ENCODE peak calls at places on chromosomes 7 and 10, in eight cellular contexts. B is SK-MEL-5; J is stimulated activated CD8-positive, alpha-beta memory T cell treated with anti-CD3 and anti-CD28 coated beads, Interleukin-2, amount 100 ng/mL, for 1 hour; A is AG09309; Y is PC-3; T is myocyte; H is C1 segment of cervical spinal cord; Z is endothelial cell. I is an unnamed sample.

GRCh38 chr10:122172311-122173008 is 98.6 kb upstream of the BTBD16 start:
- DNase-seq in B (no peak), J (no peak), A (no peak), Y (no peak), T (no peak), H (no peak), Z (peak), I (no peak)

GRCh38 chr7:143052041-143052440 is at the start of gene OR6V1:
- DNase-seq in B (no peak), J (no peak), A (no peak), Y (no peak), T (no peak), H (no peak), Z (no peak), I (no peak)

GRCh38 chr7:27921081-27921836 is 181.3 kb downstream of the TAX1BP1 start:
- DNase-seq in B (peak), J (no peak), A (peak), Y (peak), T (peak), H (peak), Z (peak), I (peak)

GRCh38 chr10:84948644-84949043 is 620.3 kb downstream of the CCSER2 start:
- DNase-seq in B (no peak), J (no peak), A (no peak), Y (no peak), T (no peak), H (no peak), Z (no peak), I (no peak)

GRCh38 chr7:44735403-44736165 is 13.1 kb upstream of the ZMIZ2 start:
- DNase-seq in B (peak), J (no peak), A (peak), Y (peak), T (peak), H (no peak), Z (no peak), I (no peak)

GRCh38 chr10:86940677-86941076 is 16.7 kb downstream of the MMRN2 start:
- DNase-seq in B (no peak), J (no peak), A (no peak), Y (no peak), T (no peak), H (no peak), Z (no peak), I (no peak)

GRCh38 chr10:75351637-75352036 is 49.9 kb downstream of the ZNF503 start:
- DNase-seq in B (no peak), J (no peak), A (no peak), Y (no peak), T (no peak), H (no peak), Z (no peak), I (no peak)

GRCh38 chr10:43141421-43141820 is 3.2 kb downstream of the CSGALNACT2 start:
- DNase-seq in B (no peak), J (no peak), A (no peak), Y (no peak), T (peak), H (no peak), Z (no peak), I (no peak)

GRCh38 chr10:60236869-60237524 is 152.7 kb downstream of the ANK3 start:
- DNase-seq in B (peak), J (no peak), A (peak), Y (no peak), T (peak), H (peak), Z (no peak), I (peak)

GRCh38 chr10:28496481-28496961 is 36.4 kb upstream of the WAC start:
- DNase-seq in B (no peak), J (no peak), A (no peak), Y (peak), T (peak), H (no peak), Z (no peak), I (no peak)

GRCh38 chr10:33703897-33704825 is 369.7 kb upstream of the NRP1 start:
- DNase-seq in B (no peak), J (no peak), A (peak), Y (peak), T (no peak), H (no peak), Z (no peak), I (no peak)

GRCh38 chr10:78617633-78618032 is 451.1 kb upstream of the ZMIZ1 start:
- DNase-seq in B (no peak), J (no peak), A (no peak), Y (no peak), T (no peak), H (no peak), Z (no peak), I (peak)

GRCh38 chr7:144936314-144936713 is 100.5 kb upstream of the TPK1 start:
- DNase-seq in B (no peak), J (no peak), A (no peak), Y (no peak), T (no peak), H (no peak), Z (no peak), I (no peak)

GRCh38 chr7:130086938-130087337 is 16.6 kb downstream of the KLHDC10 start:
- DNase-seq in B (no peak), J (no peak), A (no peak), Y (no peak), T (no peak), H (no peak), Z (no peak), I (no peak)

GRCh38 chr7:1669954-1670893 is at the start of gene ELFN1:
- DNase-seq in B (no peak), J (no peak), A (no peak), Y (no peak), T (no peak), H (no peak), Z (peak), I (no peak)

GRCh38 chr7:18402488-18403183 is 92.9 kb upstream of the HDAC9 start:
- DNase-seq in B (no peak), J (no peak), A (no peak), Y (peak), T (peak), H (no peak), Z (no peak), I (no peak)

GRCh38 chr10:113704637-113705343 is 25.1 kb downstream of the CASP7 start:
- DNase-seq in B (peak), J (no peak), A (peak), Y (peak), T (peak), H (peak), Z (peak), I (no peak)

GRCh38 chr7:22713463-22713862 is 13.5 kb upstream of the IL6 start:
- DNase-seq in B (no peak), J (no peak), A (no peak), Y (no peak), T (no peak), H (no peak), Z (no peak), I (no peak)

GRCh38 chr7:157113607-157114006 is 25.1 kb upstream of the UBE3C start:
- DNase-seq in B (no peak), J (no peak), A (no peak), Y (no peak), T (no peak), H (no peak), Z (no peak), I (no peak)

GRCh38 chr10:79070611-79071534 is 2.1 kb downstream of the ZMIZ1 start:
- DNase-seq in B (peak), J (no peak), A (peak), Y (peak), T (peak), H (peak), Z (peak), I (peak)

GRCh38 chr7:26990268-26990667 is 105.5 kb downstream of the HOXA1 start:
- DNase-seq in B (no peak), J (no peak), A (no peak), Y (peak), T (peak), H (no peak), Z (no peak), I (no peak)

GRCh38 chr7:107168233-107169119 is at the start of gene HBP1:
- DNase-seq in B (peak), J (peak), A (peak), Y (peak), T (peak), H (peak), Z (peak), I (peak)

GRCh38 chr10:43218206-43218950 is 48.5 kb downstream of the RASGEF1A start:
- DNase-seq in B (peak), J (no peak), A (peak), Y (no peak), T (no peak), H (peak), Z (no peak), I (no peak)

GRCh38 chr10:91051834-91052233 is 130.9 kb upstream of the ANKRD1 start:
- DNase-seq in B (no peak), J (no peak), A (no peak), Y (no peak), T (no peak), H (peak), Z (no peak), I (peak)

GRCh38 chr10:97278491-97278989 is 13.9 kb downstream of the ARHGAP19 start:
- DNase-seq in B (peak), J (no peak), A (peak), Y (peak), T (peak), H (no peak), Z (no peak), I (no peak)

GRCh38 chr10:74310652-74311257 is 159.7 kb downstream of the ADK start:
- DNase-seq in B (no peak), J (no peak), A (no peak), Y (peak), T (no peak), H (no peak), Z (no peak), I (no peak)

GRCh38 chr7:2431260-2431867 is 28.0 kb downstream of the CHST12 start:
- DNase-seq in B (peak), J (no peak), A (no peak), Y (peak), T (no peak), H (no peak), Z (peak), I (no peak)

GRCh38 chr10:121244791-121245190 is 353.5 kb downstream of the FGFR2 start:
- DNase-seq in B (no peak), J (no peak), A (no peak), Y (no peak), T (peak), H (no peak), Z (no peak), I (no peak)

GRCh38 chr7:131164900-131165254 is 162.8 kb upstream of the MKLN1 start:
- DNase-seq in B (no peak), J (no peak), A (no peak), Y (no peak), T (no peak), H (no peak), Z (no peak), I (no peak)

I was measured in transverse colon.